ENCODE peak calls at places on chromosomes 2 and 18, in six cellular contexts. One of them, this sample, is unnamed.

GRCh38 chr2:215755651-215756350 is 257.6 kb downstream of the MREG start:
- DNase-seq in MCF 10A: no peak
- DNase-seq in adrenal gland: no peak
- DNase-seq in NCI-H774: no peak
- DNase-seq in cardiac fibroblast: no peak
- DNase-seq in OCI-M1: no peak
- DNase-seq in this sample: no peak

GRCh38 chr2:177171418-177171865 is 41.2 kb upstream of the HNRNPA3 start:
- DNase-seq in cardiac fibroblast: peak; percentile 19
- DNase-seq in NCI-H774: no peak
- DNase-seq in adrenal gland: no peak
- DNase-seq in MCF 10A: no peak
- DNase-seq in OCI-M1: peak; percentile 81
- DNase-seq in this sample: peak; percentile 42

GRCh38 chr2:163553601-163554000 is 182.2 kb downstream of the FIGN start:
- DNase-seq in NCI-H774: no peak
- DNase-seq in OCI-M1: no peak
- DNase-seq in adrenal gland: no peak
- DNase-seq in MCF 10A: no peak
- DNase-seq in cardiac fibroblast: no peak
- DNase-seq in this sample: peak; percentile 89

GRCh38 chr18:46756172-46756558 is 688 bp downstream of the ST8SIA5 start:
- DNase-seq in NCI-H774: no peak
- DNase-seq in OCI-M1: no peak
- DNase-seq in adrenal gland: no peak
- DNase-seq in cardiac fibroblast: no peak
- DNase-seq in MCF 10A: no peak
- DNase-seq in this sample: peak; percentile 80

GRCh38 chr2:159797468-159798375 is at the start of gene CD302:
- DNase-seq in adrenal gland: peak; percentile 64
- DNase-seq in OCI-M1: no peak
- DNase-seq in NCI-H774: peak; percentile 42
- DNase-seq in cardiac fibroblast: peak; percentile 82
- DNase-seq in MCF 10A: no peak
- DNase-seq in this sample: peak; percentile 69

GRCh38 chr2:171042253-171042969 is 113.4 kb downstream of the GORASP2 start:
- DNase-seq in adrenal gland: no peak
- DNase-seq in OCI-M1: no peak
- DNase-seq in NCI-H774: no peak
- DNase-seq in MCF 10A: no peak
- DNase-seq in cardiac fibroblast: no peak
- DNase-seq in this sample: no peak

GRCh38 chr2:144430722-144431163 is 89.2 kb downstream of the ZEB2 start:
- DNase-seq in cardiac fibroblast: peak; percentile 69
- DNase-seq in MCF 10A: no peak
- DNase-seq in NCI-H774: peak; percentile 8
- DNase-seq in OCI-M1: no peak
- DNase-seq in adrenal gland: no peak
- DNase-seq in this sample: no peak

GRCh38 chr18:58058720-58059119 is 14.7 kb downstream of the NEDD4L start:
- DNase-seq in OCI-M1: peak; percentile 12
- DNase-seq in cardiac fibroblast: no peak
- DNase-seq in MCF 10A: no peak
- DNase-seq in adrenal gland: no peak
- DNase-seq in NCI-H774: no peak
- DNase-seq in this sample: peak; percentile 45

GRCh38 chr2:73112026-73112912 is 479 bp downstream of the RAB11FIP5 start:
- DNase-seq in cardiac fibroblast: peak; percentile 57
- DNase-seq in NCI-H774: peak; percentile 19
- DNase-seq in OCI-M1: no peak
- DNase-seq in MCF 10A: peak; percentile 40
- DNase-seq in adrenal gland: peak; percentile 37
- DNase-seq in this sample: peak; percentile 19

GRCh38 chr18:75160315-75160714 is 48.6 kb downstream of the PTGR3 start:
- DNase-seq in cardiac fibroblast: peak; percentile 4
- DNase-seq in MCF 10A: no peak
- DNase-seq in OCI-M1: no peak
- DNase-seq in adrenal gland: no peak
- DNase-seq in NCI-H774: no peak
- DNase-seq in this sample: no peak

GRCh38 chr2:226475650-226476049 is 324.0 kb downstream of the IRS1 start:
- DNase-seq in MCF 10A: peak; percentile 55
- DNase-seq in OCI-M1: no peak
- DNase-seq in cardiac fibroblast: peak; percentile 70
- DNase-seq in NCI-H774: no peak
- DNase-seq in adrenal gland: no peak
- DNase-seq in this sample: no peak

GRCh38 chr18:50817898-50818250 is 1.9 kb downstream of the MRO start:
- DNase-seq in NCI-H774: no peak
- DNase-seq in OCI-M1: no peak
- DNase-seq in MCF 10A: peak; percentile 49
- DNase-seq in cardiac fibroblast: peak; percentile 79
- DNase-seq in adrenal gland: peak; percentile 35
- DNase-seq in this sample: no peak

GRCh38 chr2:219430633-219431615 is 3.7 kb upstream of the SPEG start:
- DNase-seq in cardiac fibroblast: peak; percentile 67
- DNase-seq in NCI-H774: no peak
- DNase-seq in adrenal gland: no peak
- DNase-seq in OCI-M1: peak; percentile 39
- DNase-seq in MCF 10A: peak; percentile 60
- DNase-seq in this sample: peak; percentile 38

GRCh38 chr2:121565389-121566250 is 34.9 kb downstream of the RNU4ATAC start:
- DNase-seq in cardiac fibroblast: no peak
- DNase-seq in adrenal gland: peak; percentile 70
- DNase-seq in MCF 10A: no peak
- DNase-seq in NCI-H774: no peak
- DNase-seq in OCI-M1: no peak
- DNase-seq in this sample: peak; percentile 55